ENCODE peak calls at places on chromosomes 4 and X, in ten cellular contexts. Q is GM12878, N is SK-N-SH, X is HL-60, A is mucosa of descending colon, J is right lobe of liver, U is neural crest cell, T is thoracic aorta, Y is endothelial cell, R is sigmoid colon. B is an unnamed sample.

GRCh38 chr4:174828845-174829701 is at the start of gene GLRA3:
- DNase-seq in Q (no peak), N (peak; percentile 79), X (no peak), A (peak; percentile 60), J (no peak), U (peak; percentile 64), T (no peak), Y (peak; percentile 78), R (no peak), B (no peak)

GRCh38 chr4:177077572-177077971 is 232.1 kb upstream of the NEIL3 start:
- DNase-seq in Q (no peak), N (peak; percentile 31), X (no peak), A (no peak), J (no peak), U (no peak), T (no peak), Y (no peak), R (no peak), B (no peak)

GRCh38 chr4:55609393-55609821 is 17.4 kb upstream of the PDCL2 start:
- DNase-seq in Q (no peak), N (no peak), X (no peak), A (no peak), J (no peak), U (no peak), T (no peak), Y (no peak), R (no peak), B (no peak)

GRCh38 chr4:94277539-94277938 is 65.1 kb downstream of the HPGDS start:
- DNase-seq in Q (no peak), N (no peak), X (no peak), A (no peak), J (no peak), U (no peak), T (no peak), Y (no peak), R (no peak), B (no peak)

GRCh38 chr4:123505077-123505456 is 108.5 kb downstream of the SPRY1 start:
- DNase-seq in Q (no peak), N (no peak), X (no peak), A (no peak), J (no peak), U (no peak), T (no peak), Y (peak; percentile 5), R (no peak), B (no peak)

GRCh38 chr4:143700420-143701352 is at the start of gene FREM3:
- DNase-seq in Q (no peak), N (peak; percentile 19), X (no peak), A (peak; percentile 40), J (peak; percentile 21), U (peak; percentile 9), T (no peak), Y (peak; percentile 22), R (no peak), B (no peak)

GRCh38 chrX:150569155-150569477 is 695 bp downstream of the MTM1 start:
- DNase-seq in Q (no peak), N (no peak), X (no peak), A (peak; percentile 66), J (no peak), U (no peak), T (no peak), Y (no peak), R (no peak), B (no peak)

GRCh38 chr4:189048119-189048518 is 892.6 kb upstream of the FRG1 start:
- DNase-seq in Q (no peak), N (no peak), X (no peak), A (no peak), J (no peak), U (no peak), T (no peak), Y (no peak), R (no peak), B (no peak)

GRCh38 chrX:1533083-1533482 is 3.9 kb downstream of the P2RY8 start:
- DNase-seq in Q (no peak), N (no peak), X (no peak), A (no peak), J (no peak), U (no peak), T (no peak), Y (no peak), R (no peak), B (no peak)

GRCh38 chr4:118221193-118221800 is 131.5 kb downstream of the PRSS12 start:
- DNase-seq in Q (no peak), N (no peak), X (no peak), A (no peak), J (no peak), U (no peak), T (no peak), Y (no peak), R (no peak), B (no peak)

GRCh38 chr4:169557061-169557636 is 55.2 kb downstream of the NEK1 start:
- DNase-seq in Q (no peak), N (no peak), X (no peak), A (no peak), J (no peak), U (no peak), T (no peak), Y (no peak), R (no peak), B (no peak)

GRCh38 chr4:16745009-16745408 is 153.4 kb downstream of the LDB2 start:
- DNase-seq in Q (no peak), N (no peak), X (no peak), A (no peak), J (peak; percentile 22), U (no peak), T (no peak), Y (no peak), R (peak; percentile 73), B (peak; percentile 62)

GRCh38 chr4:87053064-87053693 is 118.4 kb downstream of the AFF1 start:
- DNase-seq in Q (no peak), N (no peak), X (peak; percentile 29), A (no peak), J (no peak), U (no peak), T (no peak), Y (no peak), R (no peak), B (no peak)

GRCh38 chr4:41575207-41575606 is 37.2 kb downstream of the LIMCH1 start:
- DNase-seq in Q (no peak), N (no peak), X (no peak), A (no peak), J (no peak), U (no peak), T (no peak), Y (no peak), R (no peak), B (no peak)

GRCh38 chrX:104370089-104370488 is 115.4 kb upstream of the ESX1 start:
- DNase-seq in Q (no peak), N (peak; percentile 4), X (no peak), A (no peak), J (no peak), U (no peak), T (no peak), Y (peak; percentile 3), R (no peak), B (no peak)

GRCh38 chrX:150731795-150732194 is 38.6 kb downstream of the MTMR1 start:
- DNase-seq in Q (no peak), N (no peak), X (peak; percentile 34), A (no peak), J (no peak), U (no peak), T (no peak), Y (no peak), R (no peak), B (no peak)

GRCh38 chr4:137509855-137510282 is 22.4 kb downstream of the PCDH18 start:
- DNase-seq in Q (no peak), N (no peak), X (no peak), A (no peak), J (no peak), U (no peak), T (no peak), Y (no peak), R (no peak), B (no peak)

GRCh38 chr4:150799207-150799606 is 215.9 kb downstream of the LRBA start:
- DNase-seq in Q (no peak), N (no peak), X (no peak), A (no peak), J (no peak), U (no peak), T (no peak), Y (no peak), R (no peak), B (no peak)
- TF ChIP-seq CTCF in Q (no peak), N (peak; percentile 14), X (no peak), A (no peak), J (no peak), U (peak; percentile 36), T (no peak), Y (no peak), R (no peak), B (no peak)

DNA sequence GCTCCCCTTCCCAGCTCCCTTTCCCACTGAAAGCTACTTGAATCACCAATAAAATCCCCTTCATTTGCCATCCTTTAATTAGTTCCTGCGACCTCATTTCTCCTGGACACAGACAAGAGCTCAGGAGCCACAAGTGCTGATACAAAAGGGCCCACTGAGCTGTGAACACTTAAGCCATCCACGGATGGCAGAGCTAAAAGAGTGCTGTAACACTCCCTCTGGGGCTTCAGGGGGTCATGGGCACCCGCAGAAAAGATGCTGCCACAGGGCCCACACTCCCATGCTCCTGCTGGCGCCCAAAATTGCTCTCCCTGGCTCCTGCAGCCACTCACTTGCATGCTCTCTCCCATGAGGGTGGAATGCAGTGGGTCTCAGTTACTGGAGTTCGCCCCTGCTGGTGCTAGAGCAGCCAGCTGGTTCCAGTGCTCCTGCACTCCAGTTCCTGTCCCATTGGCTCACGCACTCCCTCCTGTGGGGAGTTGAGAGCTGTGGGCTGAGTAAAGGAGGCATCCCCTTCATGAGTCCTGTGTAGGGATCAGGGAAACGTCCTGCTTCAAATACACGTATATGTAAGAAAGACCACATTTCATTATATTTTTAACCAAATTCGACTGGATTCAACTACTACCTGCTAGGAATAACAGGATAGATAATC is 1291.0 kb downstream of the ARAP2 start:
- DNase-seq in Q (no peak), N (peak; percentile 4), X (no peak), A (no peak), J (no peak), U (no peak), T (no peak), Y (no peak), R (peak; percentile 32), B (no peak)
- TF ChIP-seq CTCF in Q (peak; percentile 9), N (peak; percentile 17), X (no peak), A (no peak), J (no peak), U (no peak), T (no peak), Y (no peak), R (no peak), B (no peak)

DNA sequence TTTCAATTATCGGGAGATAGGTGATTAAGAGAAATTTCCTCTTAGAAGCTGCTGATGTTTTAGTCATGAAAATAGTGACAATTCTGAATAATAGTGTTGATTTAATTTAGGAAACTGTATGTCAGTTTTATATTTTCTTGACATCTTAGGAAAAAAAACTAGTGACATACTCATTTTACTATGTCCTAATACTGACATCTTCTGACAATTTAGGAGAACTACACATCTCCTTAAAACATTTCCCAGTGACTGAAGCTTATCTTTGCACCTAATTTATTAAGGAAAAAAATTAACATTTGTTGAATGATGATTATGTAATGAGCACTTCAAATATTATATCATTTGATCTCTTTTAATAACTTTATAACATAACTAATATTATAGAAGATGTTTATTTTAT is 42.0 kb upstream of the RBMXL3 start:
- DNase-seq in Q (no peak), N (peak; percentile 6), X (no peak), A (no peak), J (no peak), U (no peak), T (no peak), Y (no peak), R (no peak), B (no peak)
- TF ChIP-seq CTCF in Q (peak; percentile 31), N (peak; percentile 70), X (no peak), A (no peak), J (peak; percentile 63), U (peak; percentile 78), T (peak; percentile 42), Y (peak; percentile 45), R (no peak), B (peak; percentile 54)

GRCh38 chrX:74291964-74292891 is 11.8 kb upstream of the ZCCHC13 start:
- DNase-seq in Q (peak; percentile 67), N (peak; percentile 89), X (peak; percentile 67), A (peak; percentile 91), J (peak; percentile 87), U (peak; percentile 60), T (peak; percentile 65), Y (peak; percentile 71), R (peak; percentile 95), B (peak; percentile 73)
- TF ChIP-seq CTCF in Q (no peak), N (peak; percentile 41), X (peak; percentile 11), A (no peak), J (peak; percentile 33), U (no peak), T (no peak), Y (no peak), R (no peak), B (no peak)